ENCODE peak calls at places on chromosome 6, in nine cellular contexts. A is CD8-positive, alpha-beta T cell; V is IMR-90; G is lung; S is fibroblast of lung; O is hepatocyte; I is prostate gland; C is uterus; Z is heart left ventricle. D is an unnamed sample.

GRCh38 chr6:146470091-146470770 is 73.4 kb upstream of the RAB32 start:
- DNase-seq in V (no peak), I (no peak), O (peak; percentile 26), Z (no peak), A (no peak), C (no peak), S (no peak), G (no peak), D (no peak)

GRCh38 chr6:152750694-152751093 is at the start of gene VIP:
- DNase-seq in C (no peak), V (peak; percentile 42), O (peak; percentile 64), S (peak; percentile 6), I (no peak), A (no peak), Z (no peak), G (no peak), D (peak; percentile 90)

GRCh38 chr6:129469070-129469662 is 240.8 kb downstream of the ARHGAP18 start:
- DNase-seq in C (no peak), G (no peak), S (no peak), I (no peak), V (no peak), A (no peak), Z (no peak), O (no peak), D (no peak)

GRCh38 chr6:132167966-132168365 is 216.8 kb upstream of the CCN2 start:
- DNase-seq in S (no peak), A (no peak), I (no peak), G (no peak), Z (no peak), O (no peak), V (no peak), C (no peak), D (no peak)

GRCh38 chr6:130274007-130274406 is 51.3 kb upstream of the SAMD3 start:
- DNase-seq in C (no peak), G (no peak), O (no peak), Z (no peak), S (no peak), V (no peak), I (no peak), A (no peak), D (no peak)

GRCh38 chr6:41546475-41546865 is 289 bp downstream of the FOXP4 start:
- DNase-seq in O (no peak), C (no peak), V (no peak), S (peak; percentile 45), Z (no peak), I (no peak), A (no peak), G (no peak), D (peak; percentile 62)

GRCh38 chr6:41636803-41637178 is 1.5 kb upstream of the MDFI start:
- DNase-seq in S (no peak), A (no peak), I (peak; percentile 73), O (peak; percentile 89), G (no peak), V (no peak), C (no peak), Z (no peak), D (peak; percentile 86)

GRCh38 chr6:15661815-15662245 is 998 bp downstream of the DTNBP1 start:
- DNase-seq in V (no peak), S (no peak), I (no peak), G (no peak), A (no peak), Z (no peak), C (no peak), O (no peak), D (no peak)

GRCh38 chr6:52994031-52994788 is 874 bp downstream of the GSTA4 start:
- DNase-seq in Z (peak; percentile 37), C (peak; percentile 35), S (peak; percentile 56), I (peak; percentile 31), O (peak; percentile 45), G (peak; percentile 32), A (no peak), V (peak; percentile 51), D (peak; percentile 58)

GRCh38 chr6:136210450-136211165 is 39.5 kb downstream of the MTFR2 start:
- DNase-seq in I (no peak), Z (no peak), V (no peak), S (no peak), A (no peak), O (no peak), G (no peak), C (no peak), D (no peak)

GRCh38 chr6:111600588-111601440 is 4.9 kb downstream of the TRAF3IP2 start:
- DNase-seq in I (no peak), C (peak; percentile 64), A (no peak), S (peak; percentile 31), Z (no peak), G (no peak), O (no peak), V (no peak), D (no peak)

GRCh38 chr6:168025831-168026325 is 28.4 kb downstream of the KIF25 start:
- DNase-seq in O (no peak), A (no peak), V (no peak), S (no peak), C (no peak), G (no peak), Z (peak; percentile 7), I (no peak), D (no peak)

GRCh38 chr6:36610041-36610440 is 15.9 kb downstream of the SRSF3 start:
- DNase-seq in S (no peak), C (no peak), O (no peak), A (no peak), Z (no peak), V (no peak), I (no peak), G (no peak), D (no peak)

GRCh38 chr6:20266851-20267608 is 54.8 kb upstream of the MBOAT1 start:
- DNase-seq in I (no peak), Z (no peak), G (no peak), S (no peak), O (no peak), A (no peak), C (no peak), V (no peak), D (no peak)

GRCh38 chr6:20271818-20272217 is 59.5 kb upstream of the MBOAT1 start:
- DNase-seq in O (no peak), S (no peak), G (no peak), A (no peak), Z (no peak), V (no peak), C (no peak), I (no peak), D (no peak)

GRCh38 chr6:20274115-20274514 is 61.8 kb upstream of the MBOAT1 start:
- DNase-seq in A (no peak), Z (no peak), O (peak; percentile 49), G (no peak), V (no peak), I (no peak), C (no peak), S (no peak), D (no peak)

GRCh38 chr6:20265842-20266241 is 53.6 kb upstream of the MBOAT1 start:
- DNase-seq in G (no peak), Z (no peak), C (no peak), S (no peak), V (no peak), O (no peak), A (no peak), I (no peak), D (no peak)

GRCh38 chr6:20269147-20269546 is 56.9 kb upstream of the MBOAT1 start:
- DNase-seq in A (no peak), C (no peak), S (no peak), V (no peak), Z (no peak), G (no peak), I (no peak), O (no peak), D (no peak)
- H3K4me1 ChIP-seq in A (no peaks in the 10 kb centered on the region), C (no peaks in the 10 kb centered on the region), S (no peaks in the 10 kb centered on the region), V (no peaks in the 10 kb centered on the region), Z (peaks cover 3% of the 10 kb centered on the region), G (no peaks in the 10 kb centered on the region), I (no peaks in the 10 kb centered on the region), O (no peaks in the 10 kb centered on the region), D (no peaks in the 10 kb centered on the region)

DNA sequence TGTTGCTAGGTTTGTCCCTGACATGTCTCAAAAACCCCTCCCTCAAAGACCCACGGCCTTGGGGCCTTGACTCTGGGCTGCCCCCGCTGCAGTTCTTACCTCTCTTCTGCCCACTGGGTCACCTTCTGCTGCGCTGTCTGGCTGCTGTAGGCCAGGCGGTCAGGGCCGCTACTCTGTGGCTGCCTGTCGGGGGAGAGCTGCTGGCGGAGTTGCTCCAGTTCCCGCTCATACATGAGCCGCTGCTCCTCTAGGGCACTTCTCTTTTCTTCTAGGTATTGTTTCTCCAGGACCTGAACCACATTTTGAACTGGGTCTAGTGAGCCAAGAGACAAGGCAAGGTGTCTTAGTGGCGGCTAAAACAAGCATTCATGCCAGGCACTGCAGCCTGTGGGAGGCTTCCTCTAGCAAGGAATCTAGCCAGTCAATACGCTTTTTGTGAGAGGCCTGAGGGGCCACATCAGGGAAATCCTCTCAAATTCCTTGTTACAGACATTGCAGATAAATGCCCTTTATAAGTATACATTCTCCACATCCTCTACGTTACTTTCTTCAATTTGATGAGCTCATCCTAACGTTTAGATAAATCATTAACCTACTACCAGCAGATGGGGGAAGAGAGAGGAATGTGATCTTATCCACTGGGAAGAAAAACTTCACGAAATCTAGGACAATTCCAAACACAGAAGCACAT is 110.3 kb upstream of the NUP153 start:
- DNase-seq in A (no peak), V (peak; percentile 75), I (no peak), Z (no peak), C (no peak), S (peak; percentile 45), O (peak; percentile 22), G (no peak), D (no peak)
- TF ChIP-seq CTCF in A (no peak), V (peak; percentile 48), I (no peak), Z (no peak), C (no peak), S (peak; percentile 19), O (peak; percentile 19), G (no peak), D (no peak)

DNA sequence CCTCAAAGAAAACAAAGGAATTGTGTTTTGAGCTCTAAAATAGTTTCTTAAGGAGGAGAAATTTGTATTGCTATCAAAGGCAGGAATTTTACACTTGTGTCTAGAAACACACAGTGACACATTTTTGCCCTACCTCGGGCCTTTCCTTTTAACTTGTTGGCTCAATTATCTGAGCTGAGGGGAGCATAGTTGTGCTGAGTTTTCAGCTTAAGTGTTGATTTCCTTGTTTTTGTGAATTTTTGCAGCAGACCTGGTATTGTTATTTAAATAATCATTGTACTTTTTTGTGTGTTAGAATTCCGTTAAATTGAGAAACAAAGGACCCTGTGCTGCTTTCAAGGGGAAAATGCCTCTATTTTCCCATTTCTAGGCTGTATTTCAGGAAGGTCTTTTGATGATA is 249.7 kb downstream of the CD83 start:
- DNase-seq in G (no peak), V (no peak), C (no peak), S (no peak), A (no peak), I (no peak), Z (no peak), O (no peak), D (no peak)
- H3K4me1 ChIP-seq in G (peaks cover 8% of the 10 kb centered on the region), V (peaks cover 3% of the 10 kb centered on the region), C (no peaks in the 10 kb centered on the region), S (no peaks in the 10 kb centered on the region), A (no peaks in the 10 kb centered on the region), I (no peaks in the 10 kb centered on the region), Z (peaks cover 24% of the 10 kb centered on the region), O (no peaks in the 10 kb centered on the region), D (peaks cover 34% of the 10 kb centered on the region)

DNA sequence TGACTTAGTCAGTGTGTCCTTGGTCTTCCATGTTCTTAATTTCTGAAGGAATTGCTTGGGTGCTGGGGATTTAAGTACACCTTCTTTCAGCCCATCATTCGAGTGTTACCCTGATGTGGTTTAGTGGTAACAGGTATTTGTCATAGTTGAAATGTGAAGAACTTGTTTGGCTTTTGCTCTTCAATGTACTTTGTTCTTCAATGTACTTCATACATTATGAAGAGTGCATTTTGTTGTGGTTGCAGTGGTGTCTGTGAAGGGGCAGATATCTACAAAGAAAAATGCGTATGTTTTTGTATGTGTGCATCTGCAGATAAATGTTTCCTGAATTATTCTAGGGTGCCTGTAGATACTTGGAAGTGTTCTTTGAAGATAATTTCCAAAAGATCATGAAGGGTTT is 111.2 kb upstream of the SUPT3H start:
- DNase-seq in I (no peak), V (no peak), C (no peak), G (no peak), O (no peak), A (no peak), Z (no peak), S (no peak), D (no peak)
- TF ChIP-seq CTCF in I (no peak), V (no peak), C (no peak), G (no peak), O (no peak), A (no peak), Z (no peak), S (no peak), D (no peak)

D was measured in GM23338.